ENCODE peak calls at places on chromosomes 12 and 14, in ten cellular contexts. One of them, this sample, is unnamed.

GRCh38 chr14:35385042-35385839 is 19.3 kb downstream of the NFKBIA start:
- DNase-seq in tibial nerve: peak; percentile 74
- DNase-seq in ovary: peak; percentile 86
- DNase-seq in SK-N-SH: peak; percentile 67
- DNase-seq in WERI-Rb-1: peak; percentile 45
- DNase-seq in Panc1: no peak
- DNase-seq in PC-3: no peak
- DNase-seq in body of pancreas: peak; percentile 59
- DNase-seq in suprapubic skin: no peak
- DNase-seq in PC-9: peak; percentile 39
- DNase-seq in this sample: no peak

GRCh38 chr14:61628192-61628591 is 67.1 kb upstream of the HIF1A start:
- DNase-seq in tibial nerve: no peak
- DNase-seq in ovary: no peak
- DNase-seq in SK-N-SH: no peak
- DNase-seq in WERI-Rb-1: no peak
- DNase-seq in Panc1: no peak
- DNase-seq in PC-3: no peak
- DNase-seq in body of pancreas: no peak
- DNase-seq in suprapubic skin: no peak
- DNase-seq in PC-9: no peak
- DNase-seq in this sample: no peak

GRCh38 chr12:1660304-1661187 is 30.3 kb upstream of the ADIPOR2 start:
- DNase-seq in tibial nerve: peak; percentile 76
- DNase-seq in ovary: peak; percentile 75
- DNase-seq in SK-N-SH: no peak
- DNase-seq in WERI-Rb-1: no peak
- DNase-seq in Panc1: no peak
- DNase-seq in PC-3: no peak
- DNase-seq in body of pancreas: peak; percentile 95
- DNase-seq in suprapubic skin: peak; percentile 88
- DNase-seq in PC-9: peak; percentile 72
- DNase-seq in this sample: no peak

GRCh38 chr14:78153069-78153351 is 17.2 kb upstream of the NRXN3 start:
- DNase-seq in tibial nerve: no peak
- DNase-seq in ovary: no peak
- DNase-seq in SK-N-SH: no peak
- DNase-seq in WERI-Rb-1: no peak
- DNase-seq in Panc1: no peak
- DNase-seq in PC-3: peak; percentile 22
- DNase-seq in body of pancreas: no peak
- DNase-seq in suprapubic skin: no peak
- DNase-seq in PC-9: no peak
- DNase-seq in this sample: no peak

GRCh38 chr12:22312336-22312735 is 22.2 kb downstream of the ST8SIA1 start:
- DNase-seq in tibial nerve: peak; percentile 19
- DNase-seq in ovary: no peak
- DNase-seq in SK-N-SH: no peak
- DNase-seq in WERI-Rb-1: no peak
- DNase-seq in Panc1: no peak
- DNase-seq in PC-3: peak; percentile 85
- DNase-seq in body of pancreas: no peak
- DNase-seq in suprapubic skin: peak; percentile 77
- DNase-seq in PC-9: no peak
- DNase-seq in this sample: no peak

GRCh38 chr12:14850929-14851663 is 7.8 kb upstream of the ART4 start:
- DNase-seq in tibial nerve: no peak
- DNase-seq in ovary: no peak
- DNase-seq in SK-N-SH: no peak
- DNase-seq in WERI-Rb-1: no peak
- DNase-seq in Panc1: no peak
- DNase-seq in PC-3: no peak
- DNase-seq in body of pancreas: no peak
- DNase-seq in suprapubic skin: no peak
- DNase-seq in PC-9: no peak
- DNase-seq in this sample: no peak

GRCh38 chr12:575948-576612 is 87.2 kb downstream of the NINJ2 start:
- DNase-seq in tibial nerve: peak; percentile 59
- DNase-seq in ovary: peak; percentile 89
- DNase-seq in SK-N-SH: peak; percentile 96
- DNase-seq in WERI-Rb-1: peak; percentile 79
- DNase-seq in Panc1: peak; percentile 24
- DNase-seq in PC-3: peak; percentile 79
- DNase-seq in body of pancreas: peak; percentile 77
- DNase-seq in suprapubic skin: peak; percentile 83
- DNase-seq in PC-9: peak; percentile 84
- DNase-seq in this sample: no peak

GRCh38 chr14:61562321-61563161 is 132.8 kb upstream of the HIF1A start:
- DNase-seq in tibial nerve: no peak
- DNase-seq in ovary: no peak
- DNase-seq in SK-N-SH: no peak
- DNase-seq in WERI-Rb-1: no peak
- DNase-seq in Panc1: no peak
- DNase-seq in PC-3: peak; percentile 100
- DNase-seq in body of pancreas: peak; percentile 57
- DNase-seq in suprapubic skin: no peak
- DNase-seq in PC-9: peak; percentile 78
- DNase-seq in this sample: peak; percentile 100

GRCh38 chr14:92441751-92442477 is 71.7 kb upstream of the RIN3 start:
- DNase-seq in tibial nerve: no peak
- DNase-seq in ovary: no peak
- DNase-seq in SK-N-SH: no peak
- DNase-seq in WERI-Rb-1: no peak
- DNase-seq in Panc1: no peak
- DNase-seq in PC-3: no peak
- DNase-seq in body of pancreas: no peak
- DNase-seq in suprapubic skin: no peak
- DNase-seq in PC-9: no peak
- DNase-seq in this sample: no peak

GRCh38 chr12:47391566-47391965 is 311.8 kb upstream of the AMIGO2 start:
- DNase-seq in tibial nerve: no peak
- DNase-seq in ovary: no peak
- DNase-seq in SK-N-SH: no peak
- DNase-seq in WERI-Rb-1: no peak
- DNase-seq in Panc1: no peak
- DNase-seq in PC-3: no peak
- DNase-seq in body of pancreas: no peak
- DNase-seq in suprapubic skin: no peak
- DNase-seq in PC-9: no peak
- DNase-seq in this sample: no peak

GRCh38 chr12:66744956-66745383 is 66.1 kb upstream of the GRIP1 start:
- DNase-seq in tibial nerve: no peak
- DNase-seq in ovary: no peak
- DNase-seq in SK-N-SH: no peak
- DNase-seq in WERI-Rb-1: no peak
- DNase-seq in Panc1: no peak
- DNase-seq in PC-3: peak; percentile 81
- DNase-seq in body of pancreas: no peak
- DNase-seq in suprapubic skin: no peak
- DNase-seq in PC-9: no peak
- DNase-seq in this sample: no peak

GRCh38 chr14:30906752-30907658 is 32.6 kb downstream of the COCH start:
- DNase-seq in tibial nerve: no peak
- DNase-seq in ovary: no peak
- DNase-seq in SK-N-SH: peak; percentile 26
- DNase-seq in WERI-Rb-1: no peak
- DNase-seq in Panc1: peak; percentile 4
- DNase-seq in PC-3: peak; percentile 53
- DNase-seq in body of pancreas: no peak
- DNase-seq in suprapubic skin: no peak
- DNase-seq in PC-9: no peak
- DNase-seq in this sample: no peak

GRCh38 chr14:76937181-76938091 is 91.1 kb downstream of the IRF2BPL start:
- DNase-seq in tibial nerve: no peak
- DNase-seq in ovary: peak; percentile 83
- DNase-seq in SK-N-SH: peak; percentile 93
- DNase-seq in WERI-Rb-1: no peak
- DNase-seq in Panc1: no peak
- DNase-seq in PC-3: no peak
- DNase-seq in body of pancreas: no peak
- DNase-seq in suprapubic skin: no peak
- DNase-seq in PC-9: no peak
- DNase-seq in this sample: no peak

GRCh38 chr14:63867926-63868921 is 15.4 kb downstream of the SYNE2 start:
- DNase-seq in tibial nerve: no peak
- DNase-seq in ovary: no peak
- DNase-seq in SK-N-SH: no peak
- DNase-seq in WERI-Rb-1: no peak
- DNase-seq in Panc1: no peak
- DNase-seq in PC-3: peak; percentile 51
- DNase-seq in body of pancreas: no peak
- DNase-seq in suprapubic skin: no peak
- DNase-seq in PC-9: no peak
- DNase-seq in this sample: no peak

GRCh38 chr14:76904740-76905569 is 78.7 kb downstream of the LRRC74A start:
- DNase-seq in tibial nerve: no peak
- DNase-seq in ovary: peak; percentile 63
- DNase-seq in SK-N-SH: peak; percentile 78
- DNase-seq in WERI-Rb-1: no peak
- DNase-seq in Panc1: peak; percentile 91
- DNase-seq in PC-3: peak; percentile 99
- DNase-seq in body of pancreas: peak; percentile 43
- DNase-seq in suprapubic skin: peak; percentile 85
- DNase-seq in PC-9: peak; percentile 98
- DNase-seq in this sample: peak; percentile 90

GRCh38 chr12:98532687-98533304 is 17.4 kb downstream of the TMPO start:
- DNase-seq in tibial nerve: no peak
- DNase-seq in ovary: no peak
- DNase-seq in SK-N-SH: peak; percentile 29
- DNase-seq in WERI-Rb-1: no peak
- DNase-seq in Panc1: no peak
- DNase-seq in PC-3: peak; percentile 89
- DNase-seq in body of pancreas: no peak
- DNase-seq in suprapubic skin: no peak
- DNase-seq in PC-9: no peak
- DNase-seq in this sample: no peak

GRCh38 chr12:89162704-89163261 is 189.5 kb downstream of the DUSP6 start:
- DNase-seq in tibial nerve: peak; percentile 16
- DNase-seq in ovary: no peak
- DNase-seq in SK-N-SH: no peak
- DNase-seq in WERI-Rb-1: no peak
- DNase-seq in Panc1: peak; percentile 5
- DNase-seq in PC-3: peak; percentile 96
- DNase-seq in body of pancreas: no peak
- DNase-seq in suprapubic skin: peak; percentile 87
- DNase-seq in PC-9: peak; percentile 58
- DNase-seq in this sample: peak; percentile 84

GRCh38 chr14:95444132-95445129 is 72.0 kb downstream of the SYNE3 start:
- DNase-seq in tibial nerve: no peak
- DNase-seq in ovary: no peak
- DNase-seq in SK-N-SH: no peak
- DNase-seq in WERI-Rb-1: no peak
- DNase-seq in Panc1: no peak
- DNase-seq in PC-3: no peak
- DNase-seq in body of pancreas: no peak
- DNase-seq in suprapubic skin: no peak
- DNase-seq in PC-9: no peak
- DNase-seq in this sample: no peak

DNA sequence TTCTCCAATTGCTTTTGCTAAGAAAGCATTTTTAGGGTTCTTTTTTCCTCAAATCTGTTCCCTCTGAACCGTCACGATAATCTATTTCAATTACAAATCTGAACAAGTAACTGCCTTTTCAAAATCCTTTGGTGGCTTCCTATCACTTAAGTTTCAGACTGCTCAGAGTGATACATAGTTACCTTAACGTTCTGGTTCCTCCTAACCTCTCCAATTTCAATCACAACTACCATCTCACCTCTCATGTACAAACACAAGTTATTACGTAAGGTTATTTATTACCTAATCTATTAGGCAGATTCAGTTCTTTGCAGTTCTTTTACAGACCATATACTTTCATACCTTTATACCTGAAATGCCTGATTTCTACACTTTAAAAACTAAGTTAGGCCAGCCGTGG is 12.1 kb downstream of the RNF212B start:
- DNase-seq in tibial nerve: no peak
- DNase-seq in ovary: no peak
- DNase-seq in SK-N-SH: no peak
- DNase-seq in WERI-Rb-1: no peak
- DNase-seq in Panc1: no peak
- DNase-seq in PC-3: no peak
- DNase-seq in body of pancreas: no peak
- DNase-seq in suprapubic skin: no peak
- DNase-seq in PC-9: no peak
- DNase-seq in this sample: no peak
- H3K27me3 ChIP-seq in tibial nerve: no peaks in the 10 kb centered on the region
- H3K27me3 ChIP-seq in ovary: no peaks in the 10 kb centered on the region
- H3K27me3 ChIP-seq in SK-N-SH: peaks cover 42% of the 10 kb centered on the region
- H3K27me3 ChIP-seq in WERI-Rb-1: no peaks in the 10 kb centered on the region
- H3K27me3 ChIP-seq in Panc1: peaks cover 5% of the 10 kb centered on the region
- H3K27me3 ChIP-seq in PC-3: peaks cover 24% of the 10 kb centered on the region
- H3K27me3 ChIP-seq in body of pancreas: no peaks in the 10 kb centered on the region
- H3K27me3 ChIP-seq in suprapubic skin: no peaks in the 10 kb centered on the region
- H3K27me3 ChIP-seq in PC-9: no peaks in the 10 kb centered on the region
- H3K27me3 ChIP-seq in this sample: no peaks in the 10 kb centered on the region

GRCh38 chr12:24109381-24110039 is 160.0 kb upstream of the SOX5 start:
- DNase-seq in tibial nerve: no peak
- DNase-seq in ovary: no peak
- DNase-seq in SK-N-SH: peak; percentile 35
- DNase-seq in WERI-Rb-1: no peak
- DNase-seq in Panc1: no peak
- DNase-seq in PC-3: peak; percentile 7
- DNase-seq in body of pancreas: no peak
- DNase-seq in suprapubic skin: no peak
- DNase-seq in PC-9: no peak
- DNase-seq in this sample: no peak
- TF ChIP-seq CTCF in tibial nerve: no peak
- TF ChIP-seq CTCF in ovary: no peak
- TF ChIP-seq CTCF in SK-N-SH: peak; percentile 73
- TF ChIP-seq CTCF in WERI-Rb-1: peak; percentile 19
- TF ChIP-seq CTCF in Panc1: peak; percentile 31
- TF ChIP-seq CTCF in PC-3: peak; percentile 54
- TF ChIP-seq CTCF in body of pancreas: peak; percentile 24
- TF ChIP-seq CTCF in suprapubic skin: peak; percentile 29
- TF ChIP-seq CTCF in PC-9: peak; percentile 55
- TF ChIP-seq CTCF in this sample: peak; percentile 64

DNA sequence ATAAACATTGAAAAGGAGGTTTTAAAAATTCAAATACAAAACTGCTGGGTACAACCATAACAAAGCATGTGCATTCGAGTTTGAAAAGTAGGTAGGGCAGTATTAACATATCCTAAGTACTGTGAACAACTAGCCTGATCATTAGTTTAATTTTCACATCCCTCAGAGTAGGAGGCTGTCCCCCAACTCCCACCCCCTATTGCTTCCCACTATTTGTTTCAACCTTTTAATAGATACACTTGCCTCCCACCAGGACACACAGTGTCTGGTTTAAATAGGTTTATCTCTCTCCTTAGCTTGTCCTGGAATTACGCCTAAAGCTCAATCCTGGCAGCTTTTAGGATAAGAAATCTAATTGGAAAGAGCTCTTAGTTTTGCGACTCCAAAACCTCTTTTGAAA is 2.1 kb downstream of the TAOK3 start:
- DNase-seq in tibial nerve: no peak
- DNase-seq in ovary: no peak
- DNase-seq in SK-N-SH: peak; percentile 34
- DNase-seq in WERI-Rb-1: no peak
- DNase-seq in Panc1: no peak
- DNase-seq in PC-3: peak; percentile 19
- DNase-seq in body of pancreas: no peak
- DNase-seq in suprapubic skin: no peak
- DNase-seq in PC-9: no peak
- DNase-seq in this sample: no peak
- H3K4me3 ChIP-seq in tibial nerve: no peak overlapping the region
- H3K4me3 ChIP-seq in ovary: no peak overlapping the region
- H3K4me3 ChIP-seq in SK-N-SH: peak overlapping the region; percentile 91
- H3K4me3 ChIP-seq in WERI-Rb-1: peak overlapping the region; percentile 88
- H3K4me3 ChIP-seq in Panc1: peak overlapping the region; percentile 89
- H3K4me3 ChIP-seq in PC-3: peak overlapping the region; percentile 96
- H3K4me3 ChIP-seq in body of pancreas: no peak overlapping the region
- H3K4me3 ChIP-seq in suprapubic skin: peak overlapping the region; percentile 89
- H3K4me3 ChIP-seq in PC-9: peak overlapping the region; percentile 77
- H3K4me3 ChIP-seq in this sample: peak overlapping the region; percentile 88

GRCh38 chr12:54648265-54648664 is at the start of gene DCD:
- DNase-seq in tibial nerve: no peak
- DNase-seq in ovary: no peak
- DNase-seq in SK-N-SH: no peak
- DNase-seq in WERI-Rb-1: no peak
- DNase-seq in Panc1: no peak
- DNase-seq in PC-3: no peak
- DNase-seq in body of pancreas: no peak
- DNase-seq in suprapubic skin: no peak
- DNase-seq in PC-9: no peak
- DNase-seq in this sample: no peak
- H3K27me3 ChIP-seq in tibial nerve: no peaks in the 10 kb centered on the region
- H3K27me3 ChIP-seq in ovary: no peaks in the 10 kb centered on the region
- H3K27me3 ChIP-seq in SK-N-SH: peaks cover 10% of the 10 kb centered on the region
- H3K27me3 ChIP-seq in WERI-Rb-1: peaks cover 94% of the 10 kb centered on the region
- H3K27me3 ChIP-seq in Panc1: peaks cover 24% of the 10 kb centered on the region
- H3K27me3 ChIP-seq in PC-3: peaks cover 66% of the 10 kb centered on the region
- H3K27me3 ChIP-seq in body of pancreas: no peaks in the 10 kb centered on the region
- H3K27me3 ChIP-seq in suprapubic skin: peaks cover 8% of the 10 kb centered on the region
- H3K27me3 ChIP-seq in PC-9: peaks cover 72% of the 10 kb centered on the region
- H3K27me3 ChIP-seq in this sample: peaks cover 2% of the 10 kb centered on the region

This sample was measured in kidney epithelial cell.